ENCODE peak calls at places on chromosome 3, in seven cellular contexts. R is ELF-1; Q is B cell; L is activated CD4-positive, alpha-beta T cell treated with anti-CD3 and anti-CD28 coated beads for 24 hours; G is effector memory CD8-positive, alpha-beta T cell; O is GM04504; K is HuH-7.5. X is an unnamed sample.

GRCh38 chr3:194487289-194488006 is 646 bp upstream of the ATP13A3 start:
- DNase-seq in K (peak; percentile 32), O (no peak), Q (peak; percentile 54), G (peak; percentile 14), R (peak; percentile 81), L (peak; percentile 10), X (no peak)

GRCh38 chr3:32226875-32227500 is 11.5 kb upstream of the CMTM8 start:
- DNase-seq in L (no peak), R (no peak), Q (no peak), G (no peak), K (no peak), O (no peak), X (no peak)

GRCh38 chr3:195013962-195014361 is 257.0 kb downstream of the XXYLT1 start:
- DNase-seq in R (no peak), G (no peak), O (no peak), Q (no peak), L (no peak), K (no peak), X (no peak)

GRCh38 chr3:159776779-159777178 is 211.9 kb upstream of the IL12A start:
- DNase-seq in Q (no peak), K (no peak), G (no peak), R (no peak), L (no peak), O (no peak), X (no peak)

GRCh38 chr3:192090586-192090985 is 629.6 kb downstream of the PYDC2 start:
- DNase-seq in R (peak; percentile 73), K (no peak), O (no peak), Q (no peak), G (no peak), L (no peak), X (no peak)

GRCh38 chr3:102830415-102830814 is 395.6 kb downstream of the ZPLD1 start:
- DNase-seq in O (no peak), R (no peak), G (no peak), Q (no peak), L (no peak), K (no peak), X (no peak)

GRCh38 chr3:11306815-11307589 is 34.8 kb downstream of the ATG7 start:
- DNase-seq in R (peak; percentile 16), L (peak; percentile 15), Q (no peak), K (no peak), G (peak; percentile 21), O (no peak), X (no peak)

GRCh38 chr3:25107918-25108617 is 320.0 kb upstream of the RARB start:
- DNase-seq in Q (no peak), G (no peak), L (no peak), O (no peak), K (no peak), R (no peak), X (no peak)

GRCh38 chr3:10474439-10474723 is 31.0 kb downstream of the ATP2B2 start:
- DNase-seq in L (no peak), O (no peak), R (no peak), K (no peak), Q (no peak), G (no peak), X (no peak)

GRCh38 chr3:159200176-159200575 is 398.3 kb downstream of the MFSD1 start:
- DNase-seq in G (no peak), R (no peak), L (no peak), Q (no peak), O (peak; percentile 47), K (no peak), X (no peak)

GRCh38 chr3:146280859-146281258 is 30.0 kb upstream of the PLSCR4 start:
- DNase-seq in G (no peak), K (no peak), R (no peak), O (peak; percentile 44), L (no peak), Q (no peak), X (no peak)

GRCh38 chr3:151219056-151219455 is 16.0 kb upstream of the GPR171 start:
- DNase-seq in G (no peak), K (no peak), L (no peak), R (no peak), Q (no peak), O (peak; percentile 46), X (no peak)

GRCh38 chr3:108879915-108880314 is 57.3 kb downstream of the TRAT1 start:
- DNase-seq in Q (no peak), O (no peak), K (no peak), R (no peak), G (no peak), L (no peak), X (no peak)

GRCh38 chr3:70184105-70184504 is 128.3 kb downstream of the MDFIC2 start:
- DNase-seq in O (no peak), G (no peak), R (no peak), Q (no peak), L (no peak), K (no peak), X (no peak)

GRCh38 chr3:125325746-125326145 is 49.4 kb downstream of the ZNF148 start:
- DNase-seq in O (no peak), G (no peak), K (no peak), L (no peak), Q (no peak), R (no peak), X (no peak)

GRCh38 chr3:197372076-197372661 is 73.8 kb upstream of the DLG1 start:
- DNase-seq in Q (no peak), O (peak; percentile 88), K (no peak), L (no peak), R (peak; percentile 85), G (no peak), X (no peak)

GRCh38 chr3:93988283-93988682 is 8.3 kb downstream of the ARL13B start:
- DNase-seq in Q (no peak), R (no peak), O (no peak), G (no peak), L (no peak), K (no peak), X (no peak)

GRCh38 chr3:101279162-101279561 is 41.2 kb downstream of the IMPG2 start:
- DNase-seq in K (no peak), R (no peak), L (no peak), O (no peak), Q (no peak), G (no peak), X (no peak)

GRCh38 chr3:88534534-88534933 is 384.8 kb downstream of the C3orf38 start:
- DNase-seq in R (no peak), L (no peak), Q (no peak), O (no peak), G (no peak), K (no peak), X (no peak)